ENCODE peak calls at places on chromosomes 7 and 10, in five cellular contexts. Y is IMR-90, X is A549, U is K562, T is H1. M is an unnamed sample.

GRCh38 chr7:75718390-75719031 is 20.2 kb downstream of the HIP1 start:
- DNase-seq in Y (no peak), X (no peak), U (no peak), T (no peak), M (no peak)

GRCh38 chr7:151549644-151550043 is 29.9 kb upstream of the RHEB start:
- DNase-seq in Y (no peak), X (no peak), U (no peak), T (no peak), M (no peak)

GRCh38 chr7:157895520-157896375 is 558.9 kb downstream of the DNAJB6 start:
- DNase-seq in Y (no peak), X (no peak), U (no peak), T (no peak), M (no peak)

GRCh38 chr7:130913721-130914588 is 179.9 kb upstream of the KLF14 start:
- DNase-seq in Y (no peak), X (no peak), U (no peak), T (no peak), M (no peak)

GRCh38 chr7:102875700-102876192 is 37.1 kb upstream of the LRRC17 start:
- DNase-seq in Y (peak), X (peak), U (peak), T (peak), M (peak)

GRCh38 chr7:139603282-139603681 is 79.8 kb downstream of the CLEC2L start:
- DNase-seq in Y (no peak), X (no peak), U (no peak), T (no peak), M (no peak)

GRCh38 chr7:53602817-53603418 is 567.5 kb downstream of the POM121L12 start:
- DNase-seq in Y (no peak), X (no peak), U (no peak), T (no peak), M (no peak)

GRCh38 chr7:135878284-135878683 is 98.9 kb downstream of the MTPN start:
- DNase-seq in Y (no peak), X (no peak), U (no peak), T (no peak), M (no peak)

GRCh38 chr7:151938550-151938949 is 17.7 kb upstream of the GALNTL5 start:
- DNase-seq in Y (no peak), X (no peak), U (no peak), T (no peak), M (no peak)

GRCh38 chr7:144255471-144255897 is 9.1 kb downstream of the OR2A7 start:
- DNase-seq in Y (no peak), X (no peak), U (no peak), T (no peak), M (no peak)

DNA sequence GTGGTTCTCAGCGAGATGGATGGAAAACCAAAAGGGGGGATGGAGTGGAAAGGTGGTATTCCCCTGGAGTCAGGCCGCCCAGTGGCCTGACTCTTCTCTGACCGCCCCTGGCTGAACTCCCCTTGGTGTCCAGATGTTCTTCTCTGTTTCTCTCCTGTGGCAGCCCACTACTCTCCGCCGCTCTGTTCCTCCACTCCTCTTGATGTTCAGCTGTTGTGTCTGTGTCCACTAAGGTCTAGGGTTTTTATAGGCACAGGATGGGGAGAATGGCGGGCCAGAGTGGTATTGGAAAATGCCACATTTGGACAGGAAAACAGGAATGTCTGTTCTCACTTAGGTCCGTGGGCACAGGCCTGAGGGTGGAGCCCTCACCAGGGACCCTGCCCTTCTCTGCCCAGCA is 954.3 kb upstream of the MBL2 start:
- DNase-seq in Y (no peak), X (no peak), U (no peak), T (no peak), M (no peak)
- TF ChIP-seq MAFK in Y (no peak), X (no peak), U (no peak), T (no peak), M (no peak)

DNA sequence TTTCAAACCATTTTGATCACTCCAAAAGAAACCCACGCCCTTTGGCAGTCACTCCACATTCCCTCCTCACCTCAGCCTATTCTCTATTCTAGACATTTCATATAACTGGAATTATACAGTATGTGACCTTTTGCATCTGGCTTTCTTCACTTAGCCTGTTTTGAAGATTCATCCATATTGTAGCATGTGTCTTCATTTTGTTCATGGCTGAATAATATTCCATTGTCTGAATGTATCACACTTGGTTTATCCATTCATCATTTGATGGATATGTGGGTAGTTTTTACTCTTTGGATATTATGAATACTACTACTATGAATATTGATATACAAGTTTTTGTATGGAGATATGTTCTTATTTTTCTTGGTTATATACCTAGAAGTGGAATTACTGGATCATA is 3.5 kb upstream of the OTUD1 start:
- DNase-seq in Y (no peak), X (no peak), U (no peak), T (no peak), M (no peak)
- TF ChIP-seq MAFK in Y (no peak), X (no peak), U (no peak), T (no peak), M (no peak)

GRCh38 chr10:77328272-77328816 is 309.3 kb downstream of the KCNMA1 start:
- DNase-seq in Y (peak), X (peak), U (peak), T (no peak), M (peak)

GRCh38 chr10:77333610-77334340 is 303.8 kb downstream of the KCNMA1 start:
- DNase-seq in Y (peak), X (peak), U (no peak), T (no peak), M (peak)

GRCh38 chr10:77334501-77334900 is 303.1 kb downstream of the KCNMA1 start:
- DNase-seq in Y (no peak), X (no peak), U (no peak), T (no peak), M (no peak)

GRCh38 chr10:77332256-77332655 is 305.4 kb downstream of the KCNMA1 start:
- DNase-seq in Y (no peak), X (no peak), U (no peak), T (no peak), M (no peak)
- TF ChIP-seq MAFK in Y (no peak), X (no peak), U (no peak), T (no peak), M (no peak)

DNA sequence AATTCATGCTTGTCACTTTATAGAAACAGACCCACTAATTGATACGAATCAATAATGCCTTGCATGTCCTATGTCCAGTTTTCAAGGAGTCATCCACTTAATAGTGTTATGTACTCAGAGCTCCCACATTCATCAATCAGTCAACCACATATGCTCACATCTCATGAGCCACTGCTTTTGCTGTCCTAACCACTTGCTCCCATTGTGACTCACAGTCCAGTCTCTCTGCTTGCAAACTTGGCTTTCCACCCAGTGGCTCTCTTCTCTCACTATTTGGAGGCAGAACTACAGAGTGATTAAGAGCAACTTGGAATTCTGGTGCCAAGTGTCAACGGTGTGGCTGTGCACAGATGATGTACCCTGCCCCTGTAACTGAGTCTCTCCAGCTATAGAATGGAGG is 166.0 kb downstream of the SNX13 start:
- DNase-seq in Y (peak), X (peak), U (no peak), T (no peak), M (no peak)
- TF ChIP-seq MAFK in Y (no peak), X (no peak), U (no peak), T (no peak), M (no peak)

GRCh38 chr7:69878015-69878414 is 279.7 kb downstream of the AUTS2 start:
- DNase-seq in Y (no peak), X (no peak), U (no peak), T (no peak), M (no peak)

GRCh38 chr7:69883399-69883821 is 285.1 kb downstream of the AUTS2 start:
- DNase-seq in Y (no peak), X (no peak), U (no peak), T (no peak), M (no peak)

GRCh38 chr7:69882269-69882668 is 284.0 kb downstream of the AUTS2 start:
- DNase-seq in Y (no peak), X (no peak), U (no peak), T (no peak), M (no peak)

GRCh38 chr7:69879989-69880388 is 281.7 kb downstream of the AUTS2 start:
- DNase-seq in Y (no peak), X (no peak), U (no peak), T (no peak), M (no peak)

GRCh38 chr7:69880848-69881247 is 282.6 kb downstream of the AUTS2 start:
- DNase-seq in Y (no peak), X (no peak), U (no peak), T (no peak), M (no peak)
- TF ChIP-seq MAFK in Y (no peak), X (no peak), U (no peak), T (no peak), M (no peak)

GRCh38 chr7:44077061-44077460 is 5.3 kb downstream of the POLM start:
- DNase-seq in Y (no peak), X (no peak), U (no peak), T (no peak), M (no peak)

GRCh38 chr7:44077681-44078091 is 4.6 kb downstream of the POLM start:
- DNase-seq in Y (no peak), X (no peak), U (no peak), T (no peak), M (no peak)

GRCh38 chr7:44074349-44074695 is 8.0 kb downstream of the POLM start:
- DNase-seq in Y (no peak), X (no peak), U (no peak), T (no peak), M (no peak)

GRCh38 chr7:44075296-44076075 is 6.8 kb downstream of the POLM start:
- DNase-seq in Y (no peak), X (no peak), U (no peak), T (no peak), M (no peak)

DNA sequence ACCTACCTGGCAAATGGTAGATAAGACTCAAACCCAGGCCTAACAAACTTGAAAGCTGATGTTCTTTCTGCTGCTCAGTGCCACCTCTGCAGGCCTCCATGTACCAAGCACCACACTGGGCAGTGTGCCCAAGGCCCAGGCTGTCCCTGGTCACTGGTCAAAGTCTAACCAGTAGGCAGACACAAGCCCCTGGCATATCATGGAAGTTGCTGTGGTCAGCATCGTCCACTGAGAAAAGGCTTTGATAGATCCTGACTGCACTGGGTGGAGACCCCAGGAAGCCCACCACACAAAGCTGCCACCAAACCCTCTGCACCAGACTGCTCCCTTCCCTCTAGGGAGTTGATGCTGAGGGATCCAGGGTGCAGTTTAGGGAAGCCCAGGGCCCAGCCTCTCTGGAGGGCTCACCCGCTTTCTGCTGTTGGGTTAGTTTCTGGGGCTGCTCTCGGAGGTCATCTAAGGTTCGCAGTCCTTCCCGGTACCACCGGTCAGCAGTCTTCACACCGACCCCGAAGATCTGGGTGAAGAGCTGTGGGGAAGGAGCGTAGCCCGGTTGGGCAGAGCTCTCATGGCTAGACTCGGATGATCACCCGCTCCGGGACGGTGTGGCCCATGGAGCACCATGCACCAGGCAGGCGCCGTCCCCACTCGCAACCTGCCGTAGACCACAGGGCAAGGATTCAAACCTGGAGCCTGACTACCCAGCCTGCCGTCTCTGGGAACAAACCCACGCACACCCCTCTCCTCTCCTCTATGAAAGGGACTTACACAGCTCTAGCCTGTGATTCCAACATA is 6.0 kb downstream of the POLM start:
- DNase-seq in Y (no peak), X (no peak), U (no peak), T (no peak), M (no peak)
- TF ChIP-seq MAFK in Y (no peak), X (no peak), U (no peak), T (no peak), M (no peak)

GRCh38 chr10:126504051-126504760 is 115.9 kb upstream of the ADAM12 start:
- DNase-seq in Y (peak), X (peak), U (peak), T (no peak), M (peak)
- TF ChIP-seq MAFK in Y (no peak), X (no peak), U (no peak), T (no peak), M (no peak)

GRCh38 chr7:31160956-31161355 is 108.8 kb downstream of the ADCYAP1R1 start:
- DNase-seq in Y (no peak), X (no peak), U (no peak), T (no peak), M (no peak)
- TF ChIP-seq MAFK in Y (no peak), X (no peak), U (no peak), T (no peak), M (no peak)

DNA sequence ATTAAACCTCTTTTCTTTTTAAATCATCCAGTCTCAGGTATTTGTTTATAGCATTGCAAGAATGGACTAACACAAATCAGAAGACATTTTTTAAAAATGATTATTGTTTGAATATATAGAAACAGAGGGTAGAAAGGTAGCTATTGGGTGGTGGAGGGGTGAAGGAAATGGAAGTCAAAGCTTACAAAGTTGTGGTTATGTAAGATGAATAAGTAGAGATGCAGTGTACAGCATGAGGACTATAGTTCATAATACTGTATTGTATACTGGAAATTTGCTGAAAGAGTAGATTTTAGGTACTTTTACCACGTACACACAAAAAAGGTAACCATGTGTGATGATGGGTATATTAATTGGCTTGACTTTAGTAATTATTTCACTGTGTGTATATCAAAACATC is 144.0 kb upstream of the FAM3C start:
- DNase-seq in Y (no peak), X (no peak), U (no peak), T (no peak), M (no peak)
- TF ChIP-seq MAFK in Y (no peak), X (no peak), U (no peak), T (no peak), M (no peak)

DNA sequence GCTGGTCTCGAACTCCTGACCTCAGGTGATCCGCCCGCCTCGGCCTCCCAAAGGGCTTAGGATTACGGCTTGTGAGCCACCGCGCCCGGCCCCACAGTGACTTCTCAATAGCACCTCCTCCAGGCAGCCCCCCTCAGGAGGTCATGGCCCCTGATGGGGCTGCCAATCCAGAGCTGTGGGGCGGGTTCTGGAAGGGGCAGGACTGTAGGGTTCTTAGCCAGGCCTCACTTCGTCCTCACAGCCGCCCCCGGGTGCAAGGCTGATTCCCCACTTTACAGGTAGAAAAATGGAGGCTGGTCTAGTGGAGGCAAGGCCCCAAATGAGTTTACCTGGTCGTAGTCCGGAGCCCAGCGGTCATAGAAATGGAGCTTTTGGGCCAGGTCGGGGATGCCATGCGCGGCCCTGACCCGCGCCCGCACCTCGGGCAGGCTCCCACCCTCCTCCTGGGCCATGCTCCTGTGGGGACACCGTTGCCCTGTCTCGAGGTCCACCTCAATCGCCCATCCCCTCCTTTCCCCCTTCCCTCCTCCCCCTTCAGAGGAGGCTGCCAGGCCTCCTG is 548 bp downstream of the METTL27 start:
- DNase-seq in Y (no peak), X (peak), U (peak), T (no peak), M (no peak)
- TF ChIP-seq MAFK in Y (no peak), X (no peak), U (no peak), T (no peak), M (no peak)

M was measured in HepG2.